ENCODE peak calls at places on chromosome 18, in seven cellular contexts. One of them, this sample, is unnamed.

GRCh38 chr18:58699551-58699950 is 28.3 kb downstream of the MALT1 start:
- DNase-seq in activated CD8-positive, alpha-beta memory T cell treated with anti-CD3 and anti-CD28 coated beads for 24 hours: no peak
- DNase-seq in EH: no peak
- DNase-seq in progenitor cell of endocrine pancreas: no peak
- DNase-seq in hippocampal formation: no peak
- DNase-seq in amniotic stem cell: no peak
- DNase-seq in foreskin fibroblast: no peak
- DNase-seq in this sample: no peak

GRCh38 chr18:35478520-35479435 is 19.0 kb downstream of the INO80C start:
- DNase-seq in hippocampal formation: no peak
- DNase-seq in amniotic stem cell: no peak
- DNase-seq in EH: peak; percentile 86
- DNase-seq in activated CD8-positive, alpha-beta memory T cell treated with anti-CD3 and anti-CD28 coated beads for 24 hours: no peak
- DNase-seq in progenitor cell of endocrine pancreas: no peak
- DNase-seq in foreskin fibroblast: peak; percentile 95
- DNase-seq in this sample: peak; percentile 47

GRCh38 chr18:48445540-48445939 is 36.4 kb upstream of the ZBTB7C start:
- DNase-seq in foreskin fibroblast: peak; percentile 61
- DNase-seq in hippocampal formation: peak; percentile 33
- DNase-seq in EH: peak; percentile 80
- DNase-seq in amniotic stem cell: peak; percentile 15
- DNase-seq in progenitor cell of endocrine pancreas: peak; percentile 57
- DNase-seq in activated CD8-positive, alpha-beta memory T cell treated with anti-CD3 and anti-CD28 coated beads for 24 hours: peak; percentile 85
- DNase-seq in this sample: peak; percentile 57

GRCh38 chr18:43277164-43277600 is at the start of gene SYT4:
- DNase-seq in EH: peak; percentile 9
- DNase-seq in foreskin fibroblast: no peak
- DNase-seq in progenitor cell of endocrine pancreas: peak; percentile 58
- DNase-seq in activated CD8-positive, alpha-beta memory T cell treated with anti-CD3 and anti-CD28 coated beads for 24 hours: no peak
- DNase-seq in hippocampal formation: peak; percentile 32
- DNase-seq in amniotic stem cell: no peak
- DNase-seq in this sample: peak; percentile 77

GRCh38 chr18:79404567-79404910 is 8.8 kb downstream of the NFATC1 start:
- DNase-seq in progenitor cell of endocrine pancreas: no peak
- DNase-seq in hippocampal formation: no peak
- DNase-seq in amniotic stem cell: no peak
- DNase-seq in foreskin fibroblast: no peak
- DNase-seq in EH: no peak
- DNase-seq in activated CD8-positive, alpha-beta memory T cell treated with anti-CD3 and anti-CD28 coated beads for 24 hours: no peak
- DNase-seq in this sample: no peak

GRCh38 chr18:79903787-79904356 is 47.6 kb downstream of the SLC66A2 start:
- DNase-seq in foreskin fibroblast: no peak
- DNase-seq in amniotic stem cell: no peak
- DNase-seq in activated CD8-positive, alpha-beta memory T cell treated with anti-CD3 and anti-CD28 coated beads for 24 hours: peak; percentile 46
- DNase-seq in EH: no peak
- DNase-seq in hippocampal formation: no peak
- DNase-seq in progenitor cell of endocrine pancreas: no peak
- DNase-seq in this sample: no peak

GRCh38 chr18:59996370-59996966 is 96.7 kb downstream of the PMAIP1 start:
- DNase-seq in hippocampal formation: peak; percentile 5
- DNase-seq in foreskin fibroblast: peak; percentile 26
- DNase-seq in activated CD8-positive, alpha-beta memory T cell treated with anti-CD3 and anti-CD28 coated beads for 24 hours: no peak
- DNase-seq in progenitor cell of endocrine pancreas: peak; percentile 29
- DNase-seq in EH: peak; percentile 63
- DNase-seq in amniotic stem cell: peak; percentile 48
- DNase-seq in this sample: peak; percentile 51

GRCh38 chr18:68035709-68036522 is 519.4 kb upstream of the DSEL start:
- DNase-seq in amniotic stem cell: no peak
- DNase-seq in hippocampal formation: no peak
- DNase-seq in progenitor cell of endocrine pancreas: no peak
- DNase-seq in EH: peak; percentile 48
- DNase-seq in foreskin fibroblast: peak; percentile 10
- DNase-seq in activated CD8-positive, alpha-beta memory T cell treated with anti-CD3 and anti-CD28 coated beads for 24 hours: no peak
- DNase-seq in this sample: no peak

GRCh38 chr18:8525692-8526091 is 83.5 kb upstream of the RAB12 start:
- DNase-seq in amniotic stem cell: no peak
- DNase-seq in activated CD8-positive, alpha-beta memory T cell treated with anti-CD3 and anti-CD28 coated beads for 24 hours: no peak
- DNase-seq in foreskin fibroblast: no peak
- DNase-seq in EH: no peak
- DNase-seq in progenitor cell of endocrine pancreas: no peak
- DNase-seq in hippocampal formation: no peak
- DNase-seq in this sample: no peak

GRCh38 chr18:77000527-77000926 is 132.1 kb downstream of the MBP start:
- DNase-seq in activated CD8-positive, alpha-beta memory T cell treated with anti-CD3 and anti-CD28 coated beads for 24 hours: peak; percentile 78
- DNase-seq in EH: peak; percentile 44
- DNase-seq in hippocampal formation: peak; percentile 34
- DNase-seq in amniotic stem cell: peak; percentile 18
- DNase-seq in progenitor cell of endocrine pancreas: no peak
- DNase-seq in foreskin fibroblast: peak; percentile 27
- DNase-seq in this sample: peak; percentile 64

GRCh38 chr18:76973512-76974302 is 151.3 kb downstream of the ZNF236 start:
- DNase-seq in EH: no peak
- DNase-seq in amniotic stem cell: no peak
- DNase-seq in foreskin fibroblast: no peak
- DNase-seq in hippocampal formation: no peak
- DNase-seq in activated CD8-positive, alpha-beta memory T cell treated with anti-CD3 and anti-CD28 coated beads for 24 hours: peak; percentile 47
- DNase-seq in progenitor cell of endocrine pancreas: no peak
- DNase-seq in this sample: no peak

GRCh38 chr18:13710460-13710859 is 15.9 kb downstream of the FAM210A start:
- DNase-seq in foreskin fibroblast: no peak
- DNase-seq in hippocampal formation: no peak
- DNase-seq in amniotic stem cell: no peak
- DNase-seq in activated CD8-positive, alpha-beta memory T cell treated with anti-CD3 and anti-CD28 coated beads for 24 hours: no peak
- DNase-seq in progenitor cell of endocrine pancreas: no peak
- DNase-seq in EH: no peak
- DNase-seq in this sample: no peak

GRCh38 chr18:49681387-49681786 is 119.5 kb downstream of the LIPG start:
- DNase-seq in EH: no peak
- DNase-seq in amniotic stem cell: no peak
- DNase-seq in activated CD8-positive, alpha-beta memory T cell treated with anti-CD3 and anti-CD28 coated beads for 24 hours: no peak
- DNase-seq in foreskin fibroblast: no peak
- DNase-seq in progenitor cell of endocrine pancreas: no peak
- DNase-seq in hippocampal formation: no peak
- DNase-seq in this sample: no peak

GRCh38 chr18:45415614-45416013 is 199.7 kb upstream of the SLC14A2 start:
- DNase-seq in EH: no peak
- DNase-seq in foreskin fibroblast: no peak
- DNase-seq in hippocampal formation: no peak
- DNase-seq in activated CD8-positive, alpha-beta memory T cell treated with anti-CD3 and anti-CD28 coated beads for 24 hours: no peak
- DNase-seq in progenitor cell of endocrine pancreas: no peak
- DNase-seq in amniotic stem cell: no peak
- DNase-seq in this sample: no peak

GRCh38 chr18:13273800-13274199 is 55.2 kb downstream of the LDLRAD4 start:
- DNase-seq in amniotic stem cell: no peak
- DNase-seq in foreskin fibroblast: no peak
- DNase-seq in activated CD8-positive, alpha-beta memory T cell treated with anti-CD3 and anti-CD28 coated beads for 24 hours: peak; percentile 77
- DNase-seq in EH: no peak
- DNase-seq in progenitor cell of endocrine pancreas: no peak
- DNase-seq in hippocampal formation: no peak
- DNase-seq in this sample: peak; percentile 41

GRCh38 chr18:60007641-60008040 is 107.8 kb downstream of the PMAIP1 start:
- DNase-seq in progenitor cell of endocrine pancreas: no peak
- DNase-seq in foreskin fibroblast: no peak
- DNase-seq in EH: no peak
- DNase-seq in activated CD8-positive, alpha-beta memory T cell treated with anti-CD3 and anti-CD28 coated beads for 24 hours: no peak
- DNase-seq in hippocampal formation: no peak
- DNase-seq in amniotic stem cell: no peak
- DNase-seq in this sample: no peak

GRCh38 chr18:12307251-12307736 is 747 bp upstream of the TUBB6 start:
- DNase-seq in activated CD8-positive, alpha-beta memory T cell treated with anti-CD3 and anti-CD28 coated beads for 24 hours: no peak
- DNase-seq in EH: peak; percentile 83
- DNase-seq in progenitor cell of endocrine pancreas: no peak
- DNase-seq in hippocampal formation: no peak
- DNase-seq in amniotic stem cell: peak; percentile 58
- DNase-seq in foreskin fibroblast: peak; percentile 73
- DNase-seq in this sample: no peak

GRCh38 chr18:48551100-48551499 is 12.3 kb downstream of the CTIF start:
- DNase-seq in amniotic stem cell: no peak
- DNase-seq in EH: no peak
- DNase-seq in hippocampal formation: no peak
- DNase-seq in progenitor cell of endocrine pancreas: no peak
- DNase-seq in foreskin fibroblast: no peak
- DNase-seq in activated CD8-positive, alpha-beta memory T cell treated with anti-CD3 and anti-CD28 coated beads for 24 hours: no peak
- DNase-seq in this sample: no peak

GRCh38 chr18:58186258-58186948 is 142.4 kb downstream of the NEDD4L start:
- DNase-seq in foreskin fibroblast: peak; percentile 71
- DNase-seq in activated CD8-positive, alpha-beta memory T cell treated with anti-CD3 and anti-CD28 coated beads for 24 hours: no peak
- DNase-seq in amniotic stem cell: peak; percentile 88
- DNase-seq in EH: peak; percentile 93
- DNase-seq in progenitor cell of endocrine pancreas: no peak
- DNase-seq in hippocampal formation: no peak
- DNase-seq in this sample: peak; percentile 46

GRCh38 chr18:62450546-62451395 is 72.1 kb upstream of the ZCCHC2 start:
- DNase-seq in foreskin fibroblast: peak; percentile 74
- DNase-seq in EH: peak; percentile 84
- DNase-seq in hippocampal formation: no peak
- DNase-seq in progenitor cell of endocrine pancreas: no peak
- DNase-seq in amniotic stem cell: peak; percentile 31
- DNase-seq in activated CD8-positive, alpha-beta memory T cell treated with anti-CD3 and anti-CD28 coated beads for 24 hours: no peak
- DNase-seq in this sample: no peak

GRCh38 chr18:9673296-9674251 is 34.5 kb upstream of the RAB31 start:
- DNase-seq in hippocampal formation: no peak
- DNase-seq in activated CD8-positive, alpha-beta memory T cell treated with anti-CD3 and anti-CD28 coated beads for 24 hours: no peak
- DNase-seq in foreskin fibroblast: peak; percentile 77
- DNase-seq in amniotic stem cell: no peak
- DNase-seq in EH: peak; percentile 80
- DNase-seq in progenitor cell of endocrine pancreas: no peak
- DNase-seq in this sample: peak; percentile 24

GRCh38 chr18:53567935-53568574 is 656.4 kb downstream of the MBD2 start:
- DNase-seq in amniotic stem cell: no peak
- DNase-seq in foreskin fibroblast: peak; percentile 6
- DNase-seq in activated CD8-positive, alpha-beta memory T cell treated with anti-CD3 and anti-CD28 coated beads for 24 hours: no peak
- DNase-seq in progenitor cell of endocrine pancreas: no peak
- DNase-seq in EH: peak; percentile 26
- DNase-seq in hippocampal formation: no peak
- DNase-seq in this sample: no peak

GRCh38 chr18:23587220-23587642 is 925 bp upstream of the NPC1 start:
- DNase-seq in foreskin fibroblast: no peak
- DNase-seq in hippocampal formation: no peak
- DNase-seq in progenitor cell of endocrine pancreas: no peak
- DNase-seq in EH: no peak
- DNase-seq in activated CD8-positive, alpha-beta memory T cell treated with anti-CD3 and anti-CD28 coated beads for 24 hours: no peak
- DNase-seq in amniotic stem cell: no peak
- DNase-seq in this sample: no peak

GRCh38 chr18:2978208-2978607 is 34.7 kb downstream of the LPIN2 start:
- DNase-seq in activated CD8-positive, alpha-beta memory T cell treated with anti-CD3 and anti-CD28 coated beads for 24 hours: no peak
- DNase-seq in EH: no peak
- DNase-seq in amniotic stem cell: no peak
- DNase-seq in hippocampal formation: no peak
- DNase-seq in progenitor cell of endocrine pancreas: no peak
- DNase-seq in foreskin fibroblast: no peak
- DNase-seq in this sample: no peak

GRCh38 chr18:76476665-76477561 is 18.1 kb downstream of the ZNF516 start:
- DNase-seq in EH: peak; percentile 95
- DNase-seq in progenitor cell of endocrine pancreas: no peak
- DNase-seq in hippocampal formation: no peak
- DNase-seq in amniotic stem cell: peak; percentile 63
- DNase-seq in activated CD8-positive, alpha-beta memory T cell treated with anti-CD3 and anti-CD28 coated beads for 24 hours: no peak
- DNase-seq in foreskin fibroblast: peak; percentile 86
- DNase-seq in this sample: no peak

GRCh38 chr18:72541871-72542690 is 2.1 kb downstream of the CBLN2 start:
- DNase-seq in amniotic stem cell: no peak
- DNase-seq in EH: no peak
- DNase-seq in activated CD8-positive, alpha-beta memory T cell treated with anti-CD3 and anti-CD28 coated beads for 24 hours: no peak
- DNase-seq in hippocampal formation: peak; percentile 21
- DNase-seq in progenitor cell of endocrine pancreas: peak; percentile 21
- DNase-seq in foreskin fibroblast: no peak
- DNase-seq in this sample: no peak

GRCh38 chr18:25950321-25950720 is 140.1 kb downstream of the SS18 start:
- DNase-seq in amniotic stem cell: no peak
- DNase-seq in EH: no peak
- DNase-seq in activated CD8-positive, alpha-beta memory T cell treated with anti-CD3 and anti-CD28 coated beads for 24 hours: no peak
- DNase-seq in progenitor cell of endocrine pancreas: no peak
- DNase-seq in foreskin fibroblast: no peak
- DNase-seq in hippocampal formation: no peak
- DNase-seq in this sample: no peak

GRCh38 chr18:56992777-56993176 is 154.1 kb upstream of the BOD1L2 start:
- DNase-seq in progenitor cell of endocrine pancreas: no peak
- DNase-seq in EH: peak; percentile 17
- DNase-seq in activated CD8-positive, alpha-beta memory T cell treated with anti-CD3 and anti-CD28 coated beads for 24 hours: no peak
- DNase-seq in amniotic stem cell: no peak
- DNase-seq in hippocampal formation: no peak
- DNase-seq in foreskin fibroblast: no peak
- DNase-seq in this sample: no peak

GRCh38 chr18:62486290-62486964 is 36.4 kb upstream of the ZCCHC2 start:
- DNase-seq in amniotic stem cell: peak; percentile 5
- DNase-seq in EH: peak; percentile 4
- DNase-seq in progenitor cell of endocrine pancreas: no peak
- DNase-seq in activated CD8-positive, alpha-beta memory T cell treated with anti-CD3 and anti-CD28 coated beads for 24 hours: no peak
- DNase-seq in hippocampal formation: no peak
- DNase-seq in foreskin fibroblast: no peak
- DNase-seq in this sample: no peak

GRCh38 chr18:48031011-48031480 is 100.6 kb upstream of the SMAD2 start:
- DNase-seq in activated CD8-positive, alpha-beta memory T cell treated with anti-CD3 and anti-CD28 coated beads for 24 hours: no peak
- DNase-seq in progenitor cell of endocrine pancreas: peak; percentile 44
- DNase-seq in foreskin fibroblast: peak; percentile 39
- DNase-seq in EH: peak; percentile 57
- DNase-seq in amniotic stem cell: peak; percentile 17
- DNase-seq in hippocampal formation: peak; percentile 8
- DNase-seq in this sample: peak; percentile 43

GRCh38 chr18:47247036-47247832 is 4.2 kb downstream of the SKOR2 start:
- DNase-seq in activated CD8-positive, alpha-beta memory T cell treated with anti-CD3 and anti-CD28 coated beads for 24 hours: no peak
- DNase-seq in foreskin fibroblast: no peak
- DNase-seq in progenitor cell of endocrine pancreas: no peak
- DNase-seq in hippocampal formation: no peak
- DNase-seq in amniotic stem cell: no peak
- DNase-seq in EH: no peak
- DNase-seq in this sample: no peak

GRCh38 chr18:3889803-3890202 is 439.8 kb downstream of the TGIF1 start:
- DNase-seq in foreskin fibroblast: peak; percentile 7
- DNase-seq in amniotic stem cell: no peak
- DNase-seq in progenitor cell of endocrine pancreas: no peak
- DNase-seq in hippocampal formation: no peak
- DNase-seq in activated CD8-positive, alpha-beta memory T cell treated with anti-CD3 and anti-CD28 coated beads for 24 hours: no peak
- DNase-seq in EH: peak; percentile 69
- DNase-seq in this sample: no peak

GRCh38 chr18:7671105-7671504 is 104.0 kb downstream of the PTPRM start:
- DNase-seq in EH: no peak
- DNase-seq in hippocampal formation: no peak
- DNase-seq in foreskin fibroblast: no peak
- DNase-seq in progenitor cell of endocrine pancreas: no peak
- DNase-seq in amniotic stem cell: no peak
- DNase-seq in activated CD8-positive, alpha-beta memory T cell treated with anti-CD3 and anti-CD28 coated beads for 24 hours: no peak
- DNase-seq in this sample: no peak

GRCh38 chr18:51867767-51868166 is 472.2 kb upstream of the DCC start:
- DNase-seq in foreskin fibroblast: peak; percentile 1
- DNase-seq in progenitor cell of endocrine pancreas: no peak
- DNase-seq in EH: peak; percentile 1
- DNase-seq in amniotic stem cell: no peak
- DNase-seq in activated CD8-positive, alpha-beta memory T cell treated with anti-CD3 and anti-CD28 coated beads for 24 hours: no peak
- DNase-seq in hippocampal formation: no peak
- DNase-seq in this sample: no peak

GRCh38 chr18:7021994-7022840 is 95.4 kb downstream of the LAMA1 start:
- DNase-seq in foreskin fibroblast: peak; percentile 22
- DNase-seq in EH: peak; percentile 40
- DNase-seq in progenitor cell of endocrine pancreas: no peak
- DNase-seq in activated CD8-positive, alpha-beta memory T cell treated with anti-CD3 and anti-CD28 coated beads for 24 hours: no peak
- DNase-seq in hippocampal formation: no peak
- DNase-seq in amniotic stem cell: no peak
- DNase-seq in this sample: no peak

GRCh38 chr18:8359076-8359475 is 250.2 kb upstream of the RAB12 start:
- DNase-seq in progenitor cell of endocrine pancreas: no peak
- DNase-seq in activated CD8-positive, alpha-beta memory T cell treated with anti-CD3 and anti-CD28 coated beads for 24 hours: no peak
- DNase-seq in EH: no peak
- DNase-seq in foreskin fibroblast: no peak
- DNase-seq in hippocampal formation: no peak
- DNase-seq in amniotic stem cell: no peak
- DNase-seq in this sample: peak; percentile 59